ENCODE peak calls at places on chromosome 3, in four cellular contexts. C, U, K and D are unnamed samples.

GRCh38 chr3:45333549-45333948 is 54.8 kb upstream of the LARS2 start:
- DNase-seq in C (peak; percentile 20), U (no peak), K (no peak), D (peak; percentile 67)

GRCh38 chr3:96961576-96961975 is 147.2 kb downstream of the EPHA6 start:
- DNase-seq in C (no peak), U (no peak), K (no peak), D (no peak)

GRCh38 chr3:28347374-28348285 is 891 bp upstream of the ZCWPW2 start:
- DNase-seq in C (peak; percentile 65), U (no peak), K (no peak), D (peak; percentile 18)

GRCh38 chr3:22585504-22585903 is 617.6 kb upstream of the UBE2E2 start:
- DNase-seq in C (peak; percentile 38), U (no peak), K (no peak), D (peak; percentile 53)

GRCh38 chr3:133474251-133474801 is 74.5 kb downstream of the BFSP2 start:
- DNase-seq in C (peak; percentile 89), U (no peak), K (no peak), D (no peak)

GRCh38 chr3:193132923-193133463 is 108.0 kb upstream of the PLAAT1 start:
- DNase-seq in C (no peak), U (no peak), K (no peak), D (no peak)

GRCh38 chr3:195133462-195133861 is 137.5 kb downstream of the XXYLT1 start:
- DNase-seq in C (peak; percentile 98), U (no peak), K (no peak), D (no peak)

GRCh38 chr3:133842158-133842557 is 36.5 kb downstream of the SRPRB start:
- DNase-seq in C (no peak), U (no peak), K (no peak), D (no peak)

GRCh38 chr3:9933561-9934234 is at the start of gene CRELD1:
- DNase-seq in C (peak; percentile 86), U (peak; percentile 95), K (no peak), D (peak; percentile 95)

GRCh38 chr3:89368846-89369245 is 261.4 kb downstream of the EPHA3 start:
- DNase-seq in C (no peak), U (no peak), K (no peak), D (no peak)

GRCh38 chr3:155342344-155342743 is 48.9 kb upstream of the STRIT1 start:
- DNase-seq in C (no peak), U (no peak), K (no peak), D (peak; percentile 29)

GRCh38 chr3:33218072-33218445 is 551 bp downstream of the SUSD5 start:
- DNase-seq in C (no peak), U (no peak), K (no peak), D (peak; percentile 21)

GRCh38 chr3:127730666-127731294 is 58.0 kb downstream of the ABTB1 start:
- DNase-seq in C (peak; percentile 17), U (no peak), K (no peak), D (no peak)

GRCh38 chr3:195870442-195870841 is 37.9 kb downstream of the TNK2 start:
- DNase-seq in C (no peak), U (no peak), K (no peak), D (no peak)

GRCh38 chr3:188306435-188306980 is 152.6 kb downstream of the LPP start:
- DNase-seq in C (no peak), U (no peak), K (no peak), D (no peak)

DNA sequence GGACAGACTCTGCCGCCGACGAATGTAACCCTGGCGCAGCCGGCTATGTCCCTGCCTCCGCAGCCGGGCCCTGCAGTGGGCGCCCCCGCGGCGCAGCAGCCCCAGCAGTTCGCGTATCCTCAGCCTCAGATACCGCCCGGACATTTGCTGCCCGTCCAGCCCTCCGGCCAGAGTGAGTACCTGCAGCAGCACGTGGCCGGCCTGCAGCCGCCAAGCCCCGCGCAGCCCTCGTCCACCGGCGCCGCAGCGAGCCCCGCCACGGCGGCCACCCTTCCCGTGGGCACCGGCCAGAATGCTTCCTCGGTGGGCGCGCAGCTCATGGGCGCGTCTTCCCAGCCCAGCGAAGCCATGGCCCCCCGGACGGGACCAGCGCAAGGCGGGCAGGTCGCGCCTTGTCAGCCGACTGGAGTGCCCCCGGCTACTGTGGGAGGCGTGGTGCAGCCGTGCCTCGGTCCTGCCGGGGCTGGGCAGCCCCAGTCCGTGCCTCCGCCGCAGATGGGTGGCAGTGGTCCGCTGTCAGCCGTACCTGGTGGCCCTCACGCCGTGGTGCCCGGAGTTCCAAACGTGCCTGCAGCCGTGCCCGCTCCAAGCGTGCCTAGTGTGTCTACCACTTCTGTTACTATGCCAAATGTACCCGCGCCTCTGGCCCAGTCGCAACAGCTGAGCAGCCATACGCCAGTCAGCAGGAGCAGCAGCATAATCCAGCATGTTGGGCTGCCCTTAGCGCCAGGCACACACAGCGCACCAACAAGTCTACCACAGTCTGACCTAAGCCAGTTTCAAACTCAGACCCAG is 2.4 kb downstream of the TSC22D2 start:
- DNase-seq in C (peak; percentile 32), U (peak; percentile 34), K (no peak), D (peak; percentile 40)
- H3K4ac ChIP-seq in C (peak overlapping the region; percentile 77), U (no peak overlapping the region), K (no peak overlapping the region), D (no peak overlapping the region)

GRCh38 chr3:101061312-101061711 is 68.1 kb upstream of the ABI3BP start:
- DNase-seq in C (no peak), U (no peak), K (no peak), D (no peak)
- H4K5ac ChIP-seq in C (no peak overlapping the region), U (no peak overlapping the region), K (no peak overlapping the region), D (no peak overlapping the region)

GRCh38 chr3:123446610-123447109 is 2.2 kb downstream of the ADCY5 start:
- DNase-seq in C (no peak), U (no peak), K (no peak), D (no peak)

GRCh38 chr3:123444744-123445143 is 4.1 kb downstream of the ADCY5 start:
- DNase-seq in C (no peak), U (no peak), K (no peak), D (no peak)

GRCh38 chr3:123446210-123446609 is 2.7 kb downstream of the ADCY5 start:
- DNase-seq in C (no peak), U (no peak), K (no peak), D (no peak)

GRCh38 chr3:123444023-123444422 is 4.9 kb downstream of the ADCY5 start:
- DNase-seq in C (no peak), U (no peak), K (no peak), D (peak; percentile 39)

GRCh38 chr3:123445702-123446101 is 3.2 kb downstream of the ADCY5 start:
- DNase-seq in C (no peak), U (no peak), K (no peak), D (no peak)
- H3K9ac ChIP-seq in C (no peak overlapping the region), U (no peak overlapping the region), K (no peak overlapping the region), D (no peak overlapping the region)

GRCh38 chr3:129593230-129593594 is 13.3 kb downstream of the PLXND1 start:
- DNase-seq in C (no peak), U (peak; percentile 56), K (no peak), D (no peak)
- H3K4ac ChIP-seq in C (peak overlapping the region; percentile 73), U (no peak overlapping the region), K (peak overlapping the region; percentile 73), D (peak overlapping the region; percentile 19)

DNA sequence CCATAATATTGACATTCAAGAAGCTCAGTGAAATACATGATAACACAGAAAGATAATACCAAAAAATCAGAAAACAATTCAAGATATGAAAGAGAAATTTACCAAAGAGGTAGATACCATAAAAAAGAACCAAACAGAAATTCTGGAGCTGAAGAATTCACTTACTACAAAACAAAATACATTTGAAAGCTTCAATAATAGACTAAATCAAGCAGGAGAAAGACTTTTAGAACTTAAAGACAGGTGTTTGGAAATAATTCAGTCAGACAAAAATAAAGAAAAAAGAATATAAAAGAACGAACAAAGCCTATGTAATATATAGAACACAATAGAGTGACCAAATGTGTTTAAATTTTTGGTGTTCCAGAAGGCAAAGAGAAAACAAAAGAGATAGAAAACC is 158.7 kb downstream of the MOBP start:
- DNase-seq in C (no peak), U (no peak), K (no peak), D (no peak)
- H4K5ac ChIP-seq in C (no peak overlapping the region), U (no peak overlapping the region), K (no peak overlapping the region), D (no peak overlapping the region)

DNA sequence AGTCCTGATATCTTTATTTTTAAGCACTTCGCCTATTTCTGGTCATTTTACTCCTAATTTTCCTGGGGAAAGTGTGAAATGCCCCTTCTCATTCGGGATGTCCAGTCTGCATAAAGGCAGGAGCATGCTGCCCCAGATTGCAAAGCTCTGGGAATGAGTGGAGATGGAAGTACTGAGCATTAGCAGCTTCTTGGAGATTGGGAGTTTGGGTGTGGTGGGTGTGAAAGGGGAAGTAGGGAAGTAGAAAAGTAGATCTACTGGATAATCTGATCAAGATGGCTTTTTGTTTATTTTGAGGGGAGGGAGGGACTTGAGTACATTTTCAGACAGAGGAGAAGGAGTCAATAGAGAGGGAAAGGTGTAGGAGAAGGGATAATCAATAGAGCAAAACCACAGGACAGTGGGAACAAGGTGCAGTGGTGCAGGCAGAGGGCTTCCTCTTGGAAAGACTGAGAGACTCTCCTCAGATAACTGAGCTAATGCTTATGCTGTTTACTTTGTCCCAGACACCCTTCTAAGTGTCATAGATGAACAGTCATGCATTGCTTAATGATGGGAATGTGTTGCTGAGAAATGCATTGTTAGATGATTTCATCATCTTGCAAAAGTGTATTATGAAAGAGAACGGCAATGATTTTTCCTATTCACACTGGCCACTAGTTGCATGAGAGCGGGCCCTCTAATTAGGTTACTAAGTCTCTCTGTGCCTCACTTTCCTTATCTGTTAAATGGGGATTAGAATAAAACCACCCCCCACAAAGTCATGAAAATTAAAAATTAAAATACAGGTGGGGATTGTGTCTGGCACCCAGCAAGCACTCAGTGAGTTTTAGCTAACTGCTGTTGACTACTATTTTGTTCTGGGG is 45.5 kb downstream of the PHLDB2 start:
- DNase-seq in C (peak; percentile 92), U (no peak), K (no peak), D (no peak)
- H3K9ac ChIP-seq in C (no peak overlapping the region), U (no peak overlapping the region), K (no peak overlapping the region), D (no peak overlapping the region)

DNA sequence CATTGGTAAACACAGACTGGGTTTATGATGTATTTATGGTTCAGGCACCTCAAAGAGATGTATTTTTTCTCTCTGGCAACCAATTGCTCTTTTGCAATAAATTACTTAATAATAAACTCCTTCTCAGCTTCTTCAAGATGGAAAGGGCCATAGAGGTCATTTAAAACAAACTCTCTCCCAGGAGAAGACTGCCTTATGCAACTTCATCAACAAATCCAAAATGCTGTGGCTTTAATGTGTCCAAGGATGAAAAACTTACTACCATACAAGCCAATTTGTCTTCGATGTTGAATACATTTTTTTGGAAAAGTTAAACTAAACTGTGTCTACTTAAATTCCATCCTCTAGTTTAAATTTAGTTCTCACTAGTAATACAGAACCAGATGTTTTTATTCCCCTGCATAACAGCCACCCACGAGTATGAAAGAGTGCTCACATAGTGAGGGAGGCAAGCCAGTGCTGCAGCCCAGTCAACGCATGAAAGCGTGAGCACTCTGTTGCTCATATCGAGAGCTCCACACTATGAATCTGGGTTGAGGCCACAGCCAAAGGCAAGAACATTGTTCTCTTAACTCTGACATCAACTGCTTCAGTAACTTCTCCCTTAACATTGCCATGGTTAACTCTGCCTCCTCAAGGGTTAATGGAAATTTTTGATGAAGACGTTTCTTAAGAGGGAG is 761.3 kb upstream of the GRM7 start:
- DNase-seq in C (no peak), U (no peak), K (no peak), D (no peak)
- H3K4ac ChIP-seq in C (no peak overlapping the region), U (no peak overlapping the region), K (no peak overlapping the region), D (no peak overlapping the region)

GRCh38 chr3:99990179-99990578 is 124.1 kb downstream of the FILIP1L start:
- DNase-seq in C (no peak), U (no peak), K (no peak), D (no peak)
- H4K5ac ChIP-seq in C (no peak overlapping the region), U (no peak overlapping the region), K (no peak overlapping the region), D (no peak overlapping the region)

GRCh38 chr3:157312366-157312745 is 124.3 kb upstream of the PTX3 start:
- DNase-seq in C (no peak), U (no peak), K (no peak), D (no peak)
- H3K9ac ChIP-seq in C (no peak overlapping the region), U (no peak overlapping the region), K (no peak overlapping the region), D (no peak overlapping the region)